ENCODE peak calls at places on chromosomes 16 and 17, in ten cellular contexts. One of them, this sample, is unnamed. For H3K9me3, the result is how much of the 10 kb centered on the place peaks cover.

GRCh38 chr17:20983359-20983637 is 59.5 kb downstream of the USP22 start:
- DNase-seq in heart left ventricle: no peak
- DNase-seq in neural progenitor cell: no peak
- DNase-seq in cardiac muscle cell: no peak
- DNase-seq in Panc1: no peak
- DNase-seq in right lobe of liver: no peak
- DNase-seq in thyroid gland: no peak
- DNase-seq in tibial nerve: no peak
- DNase-seq in psoas muscle: no peak
- DNase-seq in H1: no peak
- DNase-seq in this sample: no peak

GRCh38 chr16:29678691-29679267 is at the start of gene QPRT:
- DNase-seq in psoas muscle: no peak
- DNase-seq in cardiac muscle cell: peak
- DNase-seq in H1: peak
- DNase-seq in Panc1: no peak
- DNase-seq in thyroid gland: no peak
- DNase-seq in tibial nerve: no peak
- DNase-seq in right lobe of liver: peak
- DNase-seq in neural progenitor cell: peak
- DNase-seq in heart left ventricle: peak
- DNase-seq in this sample: no peak

GRCh38 chr17:62109378-62109902 is 44.4 kb upstream of the MED13 start:
- DNase-seq in psoas muscle: no peak
- DNase-seq in heart left ventricle: no peak
- DNase-seq in neural progenitor cell: peak
- DNase-seq in H1: peak
- DNase-seq in thyroid gland: peak
- DNase-seq in tibial nerve: no peak
- DNase-seq in Panc1: peak
- DNase-seq in right lobe of liver: peak
- DNase-seq in cardiac muscle cell: peak
- DNase-seq in this sample: no peak

GRCh38 chr17:28725660-28726395 is at the start of gene TLCD1:
- DNase-seq in right lobe of liver: peak
- DNase-seq in Panc1: no peak
- DNase-seq in neural progenitor cell: peak
- DNase-seq in psoas muscle: peak
- DNase-seq in tibial nerve: no peak
- DNase-seq in H1: no peak
- DNase-seq in cardiac muscle cell: peak
- DNase-seq in heart left ventricle: peak
- DNase-seq in thyroid gland: peak
- DNase-seq in this sample: peak

GRCh38 chr17:63596856-63597557 is 3.7 kb upstream of the TACO1 start:
- DNase-seq in cardiac muscle cell: no peak
- DNase-seq in psoas muscle: no peak
- DNase-seq in tibial nerve: no peak
- DNase-seq in H1: no peak
- DNase-seq in neural progenitor cell: no peak
- DNase-seq in thyroid gland: no peak
- DNase-seq in right lobe of liver: no peak
- DNase-seq in Panc1: no peak
- DNase-seq in heart left ventricle: no peak
- DNase-seq in this sample: no peak

GRCh38 chr17:62616993-62617893 is 10.2 kb upstream of the MRC2 start:
- DNase-seq in thyroid gland: no peak
- DNase-seq in H1: no peak
- DNase-seq in tibial nerve: no peak
- DNase-seq in Panc1: no peak
- DNase-seq in cardiac muscle cell: peak
- DNase-seq in heart left ventricle: no peak
- DNase-seq in neural progenitor cell: peak
- DNase-seq in right lobe of liver: no peak
- DNase-seq in psoas muscle: no peak
- DNase-seq in this sample: no peak

GRCh38 chr17:5355416-5356129 is 63.9 kb downstream of the NUP88 start:
- DNase-seq in psoas muscle: no peak
- DNase-seq in tibial nerve: peak
- DNase-seq in H1: no peak
- DNase-seq in heart left ventricle: no peak
- DNase-seq in cardiac muscle cell: no peak
- DNase-seq in Panc1: no peak
- DNase-seq in thyroid gland: no peak
- DNase-seq in neural progenitor cell: no peak
- DNase-seq in right lobe of liver: no peak
- DNase-seq in this sample: no peak

GRCh38 chr16:88951989-88952388 is 25.0 kb downstream of the CBFA2T3 start:
- DNase-seq in cardiac muscle cell: peak
- DNase-seq in tibial nerve: no peak
- DNase-seq in right lobe of liver: no peak
- DNase-seq in psoas muscle: no peak
- DNase-seq in H1: no peak
- DNase-seq in thyroid gland: no peak
- DNase-seq in neural progenitor cell: no peak
- DNase-seq in Panc1: no peak
- DNase-seq in heart left ventricle: no peak
- DNase-seq in this sample: no peak

GRCh38 chr17:70653850-70654249 is 484.5 kb downstream of the KCNJ2 start:
- DNase-seq in H1: no peak
- DNase-seq in heart left ventricle: no peak
- DNase-seq in psoas muscle: no peak
- DNase-seq in Panc1: no peak
- DNase-seq in right lobe of liver: no peak
- DNase-seq in tibial nerve: no peak
- DNase-seq in neural progenitor cell: no peak
- DNase-seq in cardiac muscle cell: no peak
- DNase-seq in thyroid gland: no peak
- DNase-seq in this sample: no peak

GRCh38 chr16:85136213-85136704 is 24.0 kb upstream of the CIBAR2 start:
- DNase-seq in psoas muscle: no peak
- DNase-seq in Panc1: no peak
- DNase-seq in right lobe of liver: peak
- DNase-seq in cardiac muscle cell: no peak
- DNase-seq in tibial nerve: peak
- DNase-seq in heart left ventricle: peak
- DNase-seq in neural progenitor cell: no peak
- DNase-seq in thyroid gland: no peak
- DNase-seq in H1: no peak
- DNase-seq in this sample: no peak

GRCh38 chr16:58025351-58026138 is at the start of gene MMP15:
- DNase-seq in cardiac muscle cell: peak
- DNase-seq in H1: peak
- DNase-seq in psoas muscle: peak
- DNase-seq in Panc1: no peak
- DNase-seq in heart left ventricle: peak
- DNase-seq in thyroid gland: peak
- DNase-seq in right lobe of liver: peak
- DNase-seq in neural progenitor cell: peak
- DNase-seq in tibial nerve: no peak
- DNase-seq in this sample: peak

GRCh38 chr17:8068736-8069586 is 18.6 kb downstream of the ALOX12B start:
- DNase-seq in cardiac muscle cell: no peak
- DNase-seq in right lobe of liver: peak
- DNase-seq in thyroid gland: no peak
- DNase-seq in tibial nerve: peak
- DNase-seq in psoas muscle: peak
- DNase-seq in Panc1: no peak
- DNase-seq in heart left ventricle: peak
- DNase-seq in H1: no peak
- DNase-seq in neural progenitor cell: no peak
- DNase-seq in this sample: no peak

DNA sequence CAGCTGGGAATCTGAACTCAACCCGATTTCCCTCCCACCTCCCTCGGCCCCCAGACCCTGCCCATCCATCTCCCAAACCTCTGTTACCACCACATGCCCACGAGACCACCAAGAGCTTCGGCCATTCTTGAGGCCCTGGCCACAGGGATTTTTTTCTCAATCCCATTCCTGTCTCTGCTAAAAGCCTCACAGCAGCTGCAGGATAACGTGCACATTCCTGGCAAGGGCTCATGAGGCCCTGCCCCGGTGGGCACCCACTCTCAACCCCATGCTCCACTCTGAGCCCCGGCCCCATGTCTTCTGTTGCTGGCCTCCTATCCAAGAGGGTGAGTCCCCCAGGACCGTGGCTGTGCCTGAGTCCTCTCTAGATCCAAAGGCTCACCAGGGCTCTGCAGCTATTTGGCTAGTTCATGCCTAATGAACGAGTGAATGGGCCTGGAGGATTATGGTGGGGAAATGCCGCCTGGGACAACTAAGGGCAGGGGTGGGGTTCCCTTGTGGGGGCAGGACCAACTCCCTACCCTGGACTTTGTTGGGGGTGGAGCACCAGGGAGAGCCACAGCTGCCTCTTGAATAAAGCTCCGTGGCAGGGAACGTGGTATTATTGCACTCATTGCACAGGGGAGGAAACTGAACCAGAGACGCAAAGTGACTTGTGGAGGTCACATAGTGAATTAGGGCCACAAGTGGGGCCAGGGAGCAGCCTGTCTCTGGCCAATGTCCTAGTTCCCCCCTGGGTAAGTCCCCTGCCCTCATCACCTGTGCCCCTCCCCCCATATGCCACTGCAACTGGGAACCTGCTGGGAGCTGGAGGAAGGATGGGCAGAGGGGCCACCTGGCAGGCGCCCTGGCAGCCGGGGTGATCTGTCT is 113.8 kb upstream of the SMURF2 start:
- DNase-seq in neural progenitor cell: no peak
- DNase-seq in heart left ventricle: no peak
- DNase-seq in thyroid gland: no peak
- DNase-seq in H1: no peak
- DNase-seq in Panc1: no peak
- DNase-seq in tibial nerve: no peak
- DNase-seq in right lobe of liver: no peak
- DNase-seq in psoas muscle: peak
- DNase-seq in cardiac muscle cell: no peak
- DNase-seq in this sample: no peak
- H3K27ac ChIP-seq in neural progenitor cell: no peak
- H3K27ac ChIP-seq in heart left ventricle: no peak
- H3K27ac ChIP-seq in thyroid gland: no peak
- H3K27ac ChIP-seq in H1: no peak
- H3K27ac ChIP-seq in Panc1: no peak
- H3K27ac ChIP-seq in tibial nerve: no peak
- H3K27ac ChIP-seq in right lobe of liver: no peak
- H3K27ac ChIP-seq in psoas muscle: no peak
- H3K27ac ChIP-seq in cardiac muscle cell: no peak
- H3K27ac ChIP-seq in this sample: no peak

GRCh38 chr16:35747658-35748455 is 2288.4 kb downstream of the TP53TG3F start:
- DNase-seq in thyroid gland: no peak
- DNase-seq in neural progenitor cell: no peak
- DNase-seq in heart left ventricle: no peak
- DNase-seq in tibial nerve: no peak
- DNase-seq in Panc1: no peak
- DNase-seq in right lobe of liver: no peak
- DNase-seq in H1: no peak
- DNase-seq in psoas muscle: no peak
- DNase-seq in cardiac muscle cell: no peak
- DNase-seq in this sample: no peak
- H3K9me3 ChIP-seq in thyroid gland: under half
- H3K9me3 ChIP-seq in neural progenitor cell: under half
- H3K9me3 ChIP-seq in heart left ventricle: under half
- H3K9me3 ChIP-seq in tibial nerve: half or more
- H3K9me3 ChIP-seq in Panc1: under half
- H3K9me3 ChIP-seq in right lobe of liver: under half
- H3K9me3 ChIP-seq in H1: half or more
- H3K9me3 ChIP-seq in psoas muscle: under half
- H3K9me3 ChIP-seq in cardiac muscle cell: under half
- H3K9me3 ChIP-seq in this sample: under half

GRCh38 chr17:79864147-79864546 is 24.9 kb upstream of the CBX4 start:
- DNase-seq in cardiac muscle cell: no peak
- DNase-seq in H1: no peak
- DNase-seq in psoas muscle: no peak
- DNase-seq in tibial nerve: no peak
- DNase-seq in neural progenitor cell: no peak
- DNase-seq in right lobe of liver: no peak
- DNase-seq in Panc1: no peak
- DNase-seq in heart left ventricle: no peak
- DNase-seq in thyroid gland: no peak
- DNase-seq in this sample: no peak

GRCh38 chr17:79870540-79870939 is 31.3 kb upstream of the CBX4 start:
- DNase-seq in heart left ventricle: no peak
- DNase-seq in Panc1: no peak
- DNase-seq in psoas muscle: no peak
- DNase-seq in H1: no peak
- DNase-seq in neural progenitor cell: no peak
- DNase-seq in tibial nerve: no peak
- DNase-seq in right lobe of liver: no peak
- DNase-seq in thyroid gland: no peak
- DNase-seq in cardiac muscle cell: no peak
- DNase-seq in this sample: no peak

GRCh38 chr17:79865351-79866210 is 26.3 kb upstream of the CBX4 start:
- DNase-seq in H1: no peak
- DNase-seq in neural progenitor cell: no peak
- DNase-seq in right lobe of liver: no peak
- DNase-seq in tibial nerve: no peak
- DNase-seq in heart left ventricle: no peak
- DNase-seq in thyroid gland: no peak
- DNase-seq in Panc1: no peak
- DNase-seq in psoas muscle: no peak
- DNase-seq in cardiac muscle cell: no peak
- DNase-seq in this sample: no peak

GRCh38 chr17:79864617-79865250 is 25.5 kb upstream of the CBX4 start:
- DNase-seq in Panc1: no peak
- DNase-seq in cardiac muscle cell: no peak
- DNase-seq in tibial nerve: no peak
- DNase-seq in heart left ventricle: no peak
- DNase-seq in thyroid gland: no peak
- DNase-seq in psoas muscle: no peak
- DNase-seq in right lobe of liver: no peak
- DNase-seq in neural progenitor cell: no peak
- DNase-seq in H1: no peak
- DNase-seq in this sample: no peak

DNA sequence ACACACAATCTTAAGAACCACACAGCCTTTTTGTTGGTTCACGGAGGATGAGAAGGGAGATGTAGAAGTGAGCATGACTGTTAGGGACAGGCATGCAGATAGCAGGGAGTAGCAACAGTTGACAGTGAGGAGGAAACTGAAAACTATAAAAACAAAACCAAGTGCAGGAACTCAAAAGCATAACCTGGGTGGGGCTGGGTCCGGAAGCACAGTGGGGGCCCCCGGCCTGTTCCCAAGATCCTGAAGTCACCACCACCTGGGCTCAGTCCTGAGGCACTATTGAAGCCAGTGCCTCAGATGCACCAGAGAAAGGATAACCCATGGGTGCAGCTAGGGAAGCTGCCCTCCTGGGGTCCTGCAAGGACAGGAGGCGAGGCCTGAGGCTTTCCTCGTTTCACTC is 27.6 kb upstream of the CBX4 start:
- DNase-seq in thyroid gland: no peak
- DNase-seq in cardiac muscle cell: no peak
- DNase-seq in psoas muscle: no peak
- DNase-seq in right lobe of liver: no peak
- DNase-seq in tibial nerve: no peak
- DNase-seq in H1: no peak
- DNase-seq in Panc1: no peak
- DNase-seq in neural progenitor cell: no peak
- DNase-seq in heart left ventricle: no peak
- DNase-seq in this sample: no peak
- TF ChIP-seq CTCF in thyroid gland: no peak
- TF ChIP-seq CTCF in cardiac muscle cell: no peak
- TF ChIP-seq CTCF in psoas muscle: no peak
- TF ChIP-seq CTCF in right lobe of liver: no peak
- TF ChIP-seq CTCF in tibial nerve: no peak
- TF ChIP-seq CTCF in H1: no peak
- TF ChIP-seq CTCF in Panc1: no peak
- TF ChIP-seq CTCF in neural progenitor cell: no peak
- TF ChIP-seq CTCF in heart left ventricle: no peak
- TF ChIP-seq CTCF in this sample: no peak

GRCh38 chr16:22813946-22814325 is at the start of gene HS3ST2:
- DNase-seq in tibial nerve: no peak
- DNase-seq in psoas muscle: peak
- DNase-seq in cardiac muscle cell: peak
- DNase-seq in thyroid gland: no peak
- DNase-seq in right lobe of liver: peak
- DNase-seq in neural progenitor cell: peak
- DNase-seq in H1: peak
- DNase-seq in Panc1: no peak
- DNase-seq in heart left ventricle: peak
- DNase-seq in this sample: peak
- H3K27ac ChIP-seq in tibial nerve: no peak
- H3K27ac ChIP-seq in psoas muscle: no peak
- H3K27ac ChIP-seq in cardiac muscle cell: no peak
- H3K27ac ChIP-seq in thyroid gland: no peak
- H3K27ac ChIP-seq in right lobe of liver: no peak
- H3K27ac ChIP-seq in neural progenitor cell: no peak
- H3K27ac ChIP-seq in H1: no peak
- H3K27ac ChIP-seq in Panc1: no peak
- H3K27ac ChIP-seq in heart left ventricle: no peak
- H3K27ac ChIP-seq in this sample: no peak

This sample was measured in prostate gland.